ENCODE peak calls at places on chromosomes 12 and 14, in four cellular contexts. V is epithelial cell of proximal tubule, I is dorsolateral prefrontal cortex, U is lower leg skin. Z is an unnamed sample.

GRCh38 chr14:73662439-73663056 is 17.8 kb downstream of the DNAL1 start:
- DNase-seq in V (peak; percentile 58), I (no peak), U (peak; percentile 63), Z (no peak)

GRCh38 chr14:35189422-35189821 is 67.1 kb downstream of the PRORP start:
- DNase-seq in V (peak; percentile 7), I (no peak), U (no peak), Z (no peak)

GRCh38 chr12:25689996-25690501 is 137.0 kb upstream of the LMNTD1 start:
- DNase-seq in V (no peak), I (no peak), U (no peak), Z (no peak)

GRCh38 chr14:67765192-67765834 is 51.1 kb downstream of the ZFYVE26 start:
- DNase-seq in V (no peak), I (no peak), U (no peak), Z (no peak)

GRCh38 chr12:22406622-22407021 is 72.1 kb upstream of the ST8SIA1 start:
- DNase-seq in V (no peak), I (no peak), U (no peak), Z (no peak)

GRCh38 chr12:68140576-68140975 is 19.0 kb downstream of the IFNG start:
- DNase-seq in V (no peak), I (no peak), U (no peak), Z (no peak)

GRCh38 chr14:85620937-85621336 is 91.0 kb downstream of the FLRT2 start:
- DNase-seq in V (no peak), I (no peak), U (no peak), Z (no peak)

GRCh38 chr14:67722293-67722692 is 20.6 kb downstream of the RDH12 start:
- DNase-seq in V (no peak), I (peak; percentile 64), U (no peak), Z (no peak)

GRCh38 chr14:105419305-105420091 is at the start of gene MTA1:
- DNase-seq in V (no peak), I (no peak), U (no peak), Z (peak; percentile 24)

GRCh38 chr14:85934123-85934885 is 404.4 kb downstream of the FLRT2 start:
- DNase-seq in V (no peak), I (peak; percentile 16), U (no peak), Z (no peak)

GRCh38 chr14:44989497-44990440 is 27.8 kb downstream of the TOGARAM1 start:
- DNase-seq in V (no peak), I (no peak), U (no peak), Z (no peak)

GRCh38 chr12:51262758-51263177 is 7.4 kb downstream of the SMAGP start:
- DNase-seq in V (peak; percentile 50), I (no peak), U (no peak), Z (peak; percentile 20)

GRCh38 chr12:7099290-7099996 is 7.2 kb upstream of the C1R start:
- DNase-seq in V (no peak), I (no peak), U (no peak), Z (no peak)

GRCh38 chr14:69559581-69560011 is 15.1 kb downstream of the CCDC177 start:
- DNase-seq in V (no peak), I (peak; percentile 69), U (no peak), Z (peak; percentile 52)

GRCh38 chr14:83874662-83875061 is 1655.3 kb upstream of the FLRT2 start:
- DNase-seq in V (no peak), I (no peak), U (no peak), Z (no peak)

GRCh38 chr12:112146123-112146522 is 20.8 kb downstream of the TRAFD1 start:
- DNase-seq in V (no peak), I (no peak), U (no peak), Z (no peak)

GRCh38 chr14:23294734-23295561 is 7.7 kb downstream of the PPP1R3E start:
- DNase-seq in V (no peak), I (peak; percentile 35), U (no peak), Z (peak; percentile 49)

GRCh38 chr12:98485792-98486347 is 29.5 kb upstream of the TMPO start:
- DNase-seq in V (no peak), I (no peak), U (no peak), Z (no peak)

GRCh38 chr12:68482014-68482413 is 128.7 kb upstream of the RAP1B start:
- DNase-seq in V (no peak), I (no peak), U (no peak), Z (no peak)

GRCh38 chr12:19058235-19059021 is 71.1 kb upstream of the PLEKHA5 start:
- DNase-seq in V (no peak), I (no peak), U (no peak), Z (no peak)

GRCh38 chr12:130788515-130788914 is 50.5 kb downstream of the STX2 start:
- DNase-seq in V (no peak), I (no peak), U (no peak), Z (no peak)

GRCh38 chr12:104064842-104065441 is 611 bp downstream of the HCFC2 start:
- DNase-seq in V (no peak), I (no peak), U (peak; percentile 26), Z (no peak)

GRCh38 chr12:43104524-43104923 is 447.5 kb downstream of the ADAMTS20 start:
- DNase-seq in V (no peak), I (no peak), U (no peak), Z (no peak)

GRCh38 chr12:79455314-79455713 is 235.4 kb downstream of the PAWR start:
- DNase-seq in V (no peak), I (no peak), U (peak; percentile 15), Z (no peak)

DNA sequence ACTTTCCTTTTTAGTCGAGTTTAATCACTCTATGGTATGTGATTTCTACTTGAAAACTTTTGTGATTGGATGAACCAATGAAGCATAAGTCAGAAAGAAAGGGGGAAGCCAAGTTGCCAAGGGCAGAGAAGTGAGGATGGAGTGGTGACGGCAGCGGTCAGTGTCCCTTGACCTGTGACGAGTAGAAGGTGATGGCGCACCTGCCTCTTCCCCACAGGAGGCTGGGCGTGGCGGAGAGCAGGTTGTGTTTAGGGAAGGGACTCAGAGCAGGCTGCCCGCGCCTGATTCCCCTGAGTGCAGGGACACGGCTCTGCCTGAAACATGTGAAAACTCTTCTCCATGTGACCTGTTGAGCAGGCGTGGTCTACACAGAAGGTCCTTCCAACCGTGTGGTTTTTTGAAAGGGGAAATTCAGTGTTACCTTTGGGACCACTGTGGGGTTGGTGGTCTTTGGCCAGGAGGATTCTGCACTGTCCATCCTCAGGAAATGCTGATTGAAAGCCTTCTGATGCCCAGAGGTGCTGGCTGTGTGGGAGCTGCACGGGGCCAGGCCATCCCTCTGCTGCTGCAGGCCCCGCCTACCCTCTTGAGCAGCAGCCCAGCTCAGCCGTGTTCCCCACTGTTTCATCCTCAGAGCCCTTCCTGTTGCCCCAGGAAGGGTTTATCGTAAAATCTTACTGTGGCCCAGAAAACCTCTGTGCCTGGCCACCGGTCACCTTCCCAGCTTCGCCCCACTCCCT is 23.5 kb upstream of the AMN start:
- DNase-seq in V (no peak), I (no peak), U (no peak), Z (no peak)
- TF ChIP-seq CTCF in V (no peak), I (no peak), U (no peak), Z (no peak)

GRCh38 chr14:80356413-80356812 is 145.1 kb upstream of the DIO2 start:
- DNase-seq in V (no peak), I (no peak), U (no peak), Z (no peak)
- TF ChIP-seq CTCF in V (peak; percentile 69), I (no peak), U (no peak), Z (peak; percentile 59)

GRCh38 chr12:57006809-57007475 is 596 bp upstream of the ZBTB39 start:
- DNase-seq in V (no peak), I (no peak), U (no peak), Z (no peak)
- TF ChIP-seq CTCF in V (no peak), I (no peak), U (no peak), Z (no peak)

GRCh38 chr12:65609359-65609771 is 214.9 kb upstream of the HMGA2 start:
- DNase-seq in V (no peak), I (no peak), U (no peak), Z (no peak)
- TF ChIP-seq CTCF in V (peak; percentile 40), I (no peak), U (no peak), Z (no peak)

GRCh38 chr12:87866602-87867292 is 162.5 kb downstream of the C12orf50 start:
- DNase-seq in V (no peak), I (no peak), U (no peak), Z (no peak)
- TF ChIP-seq CTCF in V (peak; percentile 75), I (no peak), U (no peak), Z (peak; percentile 51)

GRCh38 chr12:114625294-114625851 is 58.6 kb downstream of the TBX3 start:
- DNase-seq in V (no peak), I (no peak), U (no peak), Z (peak; percentile 77)
- TF ChIP-seq CTCF in V (peak; percentile 82), I (peak; percentile 43), U (no peak), Z (peak; percentile 91)

GRCh38 chr12:81330480-81330879 is 252.6 kb downstream of the ACSS3 start:
- DNase-seq in V (no peak), I (no peak), U (no peak), Z (no peak)

GRCh38 chr12:81327458-81327857 is 249.6 kb downstream of the ACSS3 start:
- DNase-seq in V (no peak), I (no peak), U (no peak), Z (no peak)

GRCh38 chr12:81333812-81334211 is 255.9 kb downstream of the ACSS3 start:
- DNase-seq in V (no peak), I (no peak), U (no peak), Z (no peak)

GRCh38 chr12:81332054-81332453 is 254.2 kb downstream of the ACSS3 start:
- DNase-seq in V (no peak), I (no peak), U (no peak), Z (no peak)

DNA sequence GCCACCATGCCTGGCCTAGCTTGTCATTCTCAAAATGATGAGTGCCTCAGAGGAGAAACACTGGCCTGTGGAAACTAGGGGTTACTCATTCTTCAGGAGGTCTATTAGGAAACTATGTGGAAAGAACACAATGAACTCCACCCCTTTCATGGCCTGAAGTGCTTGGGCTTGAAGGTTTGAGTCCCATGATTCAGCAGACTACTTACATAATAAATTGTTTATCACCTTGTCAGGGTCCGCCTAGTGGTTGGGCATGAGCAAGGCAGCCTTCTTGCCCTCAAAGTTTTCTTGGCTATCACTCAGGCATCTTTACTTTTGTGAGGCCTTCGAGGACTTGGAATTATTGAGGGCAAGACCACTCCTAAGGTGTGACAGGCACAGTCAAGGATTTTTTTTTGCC is 251.2 kb downstream of the ACSS3 start:
- DNase-seq in V (peak; percentile 1), I (no peak), U (no peak), Z (no peak)
- TF ChIP-seq CTCF in V (peak; percentile 50), I (peak; percentile 24), U (no peak), Z (peak; percentile 58)